ENCODE peak calls at places on chromosomes 2 and 18, in seven cellular contexts. V, E, W, H, S, N and C are unnamed samples.

GRCh38 chr2:19807866-19808265 is 93.9 kb downstream of the TTC32 start:
- DNase-seq in V (no peak), E (no peak), W (no peak), H (no peak), S (no peak), N (no peak), C (no peak)

GRCh38 chr2:197575987-197576386 is 60.1 kb downstream of the MOB4 start:
- DNase-seq in V (no peak), E (peak; percentile 2), W (no peak), H (no peak), S (no peak), N (no peak), C (no peak)

GRCh38 chr2:140893685-140894084 is 1237.1 kb downstream of the LRP1B start:
- DNase-seq in V (no peak), E (peak; percentile 89), W (no peak), H (no peak), S (no peak), N (no peak), C (no peak)

GRCh38 chr2:74413001-74413698 is 8.3 kb downstream of the C2orf81 start:
- DNase-seq in V (no peak), E (no peak), W (no peak), H (no peak), S (peak; percentile 78), N (no peak), C (no peak)

GRCh38 chr2:238158018-238158806 is 558 bp upstream of the ERFE start:
- DNase-seq in V (no peak), E (no peak), W (no peak), H (no peak), S (no peak), N (peak; percentile 64), C (no peak)

GRCh38 chr2:54555318-54555837 is 99.3 kb downstream of the SPTBN1 start:
- DNase-seq in V (no peak), E (peak; percentile 52), W (no peak), H (no peak), S (peak; percentile 89), N (no peak), C (no peak)

GRCh38 chr2:238320648-238321281 is 447 bp downstream of the TRAF3IP1 start:
- DNase-seq in V (peak; percentile 48), E (peak; percentile 8), W (no peak), H (no peak), S (no peak), N (peak; percentile 68), C (no peak)

GRCh38 chr2:224004105-224004715 is 34.9 kb downstream of the SERPINE2 start:
- DNase-seq in V (no peak), E (peak; percentile 24), W (no peak), H (peak; percentile 20), S (no peak), N (no peak), C (no peak)

GRCh38 chr18:22009242-22009641 is 160.1 kb upstream of the GATA6 start:
- DNase-seq in V (no peak), E (no peak), W (no peak), H (no peak), S (no peak), N (no peak), C (no peak)

GRCh38 chr2:156253765-156254164 is 78.8 kb downstream of the NR4A2 start:
- DNase-seq in V (no peak), E (no peak), W (no peak), H (no peak), S (no peak), N (no peak), C (no peak)

GRCh38 chr2:85242321-85242720 is 85.5 kb downstream of the TGOLN2 start:
- DNase-seq in V (no peak), E (no peak), W (no peak), H (no peak), S (no peak), N (no peak), C (no peak)

GRCh38 chr2:109166811-109167210 is 37.8 kb downstream of the SH3RF3 start:
- DNase-seq in V (no peak), E (peak; percentile 70), W (no peak), H (no peak), S (no peak), N (no peak), C (no peak)

GRCh38 chr2:236348279-236348678 is 84.1 kb upstream of the ASB18 start:
- DNase-seq in V (no peak), E (no peak), W (no peak), H (no peak), S (no peak), N (no peak), C (no peak)

GRCh38 chr2:37655442-37655841 is 16.0 kb downstream of the CDC42EP3 start:
- DNase-seq in V (no peak), E (no peak), W (no peak), H (no peak), S (no peak), N (no peak), C (no peak)

DNA sequence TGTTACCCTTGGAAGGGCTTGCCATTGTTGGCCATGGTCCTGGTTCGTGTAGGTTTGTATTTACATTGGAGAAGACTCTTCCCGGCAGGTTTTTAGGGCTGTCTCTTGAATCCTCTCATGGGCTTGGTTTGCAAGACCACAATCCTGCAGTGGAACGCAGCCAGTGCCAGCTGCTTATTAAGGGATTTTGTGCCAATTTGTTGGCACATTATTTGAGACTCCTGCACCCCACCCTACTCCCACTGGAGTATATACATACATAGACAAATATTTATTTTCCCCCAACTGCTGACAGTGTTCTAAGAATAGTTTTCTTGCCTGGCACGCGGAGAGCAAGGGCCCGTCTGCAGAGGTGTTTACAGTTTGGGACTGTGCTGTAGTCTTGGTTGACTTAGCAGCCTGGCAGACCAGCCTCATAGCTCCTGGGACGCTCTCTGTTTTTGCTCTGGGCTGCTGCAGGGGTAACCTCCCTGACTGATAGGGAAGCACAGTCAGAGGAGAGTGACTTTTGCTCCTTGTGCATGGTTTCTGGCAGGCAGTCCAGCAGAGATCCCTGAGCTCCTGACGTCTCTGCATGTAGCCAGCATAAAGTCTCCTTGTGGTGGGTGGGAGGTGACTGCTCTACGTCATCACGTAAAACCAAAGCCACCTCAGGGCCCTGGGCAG is 1.9 kb downstream of the LDLRAD4 start:
- DNase-seq in V (no peak), E (no peak), W (no peak), H (no peak), S (no peak), N (no peak), C (no peak)
- H3K4me3 ChIP-seq in V (no peak overlapping the region), E (no peak overlapping the region), W (no peak overlapping the region), H (no peak overlapping the region), S (no peak overlapping the region), N (no peak overlapping the region), C (no peak overlapping the region)

DNA sequence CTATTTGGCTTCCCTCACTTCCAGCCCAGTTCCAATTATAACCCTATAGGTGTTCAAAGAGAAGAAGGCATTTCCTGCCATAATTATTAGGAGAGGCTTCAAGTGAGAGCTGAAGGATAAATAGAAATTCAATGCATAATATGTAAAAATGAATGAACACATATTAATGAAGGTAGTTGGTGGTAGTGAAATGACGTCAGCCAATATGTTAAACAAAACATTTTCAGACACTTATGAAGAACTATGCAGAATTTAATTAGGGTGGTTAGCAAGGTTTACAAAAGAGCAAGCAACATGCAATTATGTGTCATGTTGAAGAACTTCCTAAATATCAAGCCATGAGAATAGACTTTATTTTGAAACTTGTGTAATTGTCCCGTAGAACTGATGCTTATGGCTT is 858.8 kb upstream of the DDX18 start:
- DNase-seq in V (no peak), E (no peak), W (no peak), H (no peak), S (no peak), N (no peak), C (no peak)
- H3K36me3 ChIP-seq in V (no peaks in the 10 kb centered on the region), E (no peaks in the 10 kb centered on the region), W (no peaks in the 10 kb centered on the region), H (no peaks in the 10 kb centered on the region), S (no peaks in the 10 kb centered on the region), N (no peaks in the 10 kb centered on the region), C (no peaks in the 10 kb centered on the region)

GRCh38 chr2:107336536-107336935 is 450.6 kb upstream of the ST6GAL2 start:
- DNase-seq in V (no peak), E (peak; percentile 3), W (no peak), H (no peak), S (no peak), N (peak; percentile 3), C (no peak)

GRCh38 chr2:107334311-107334710 is 448.3 kb upstream of the ST6GAL2 start:
- DNase-seq in V (no peak), E (no peak), W (no peak), H (no peak), S (no peak), N (no peak), C (no peak)

GRCh38 chr2:107338059-107338458 is 452.1 kb upstream of the ST6GAL2 start:
- DNase-seq in V (no peak), E (no peak), W (no peak), H (no peak), S (no peak), N (no peak), C (no peak)

GRCh38 chr2:107338571-107338970 is 452.6 kb upstream of the ST6GAL2 start:
- DNase-seq in V (no peak), E (no peak), W (no peak), H (no peak), S (no peak), N (no peak), C (no peak)

DNA sequence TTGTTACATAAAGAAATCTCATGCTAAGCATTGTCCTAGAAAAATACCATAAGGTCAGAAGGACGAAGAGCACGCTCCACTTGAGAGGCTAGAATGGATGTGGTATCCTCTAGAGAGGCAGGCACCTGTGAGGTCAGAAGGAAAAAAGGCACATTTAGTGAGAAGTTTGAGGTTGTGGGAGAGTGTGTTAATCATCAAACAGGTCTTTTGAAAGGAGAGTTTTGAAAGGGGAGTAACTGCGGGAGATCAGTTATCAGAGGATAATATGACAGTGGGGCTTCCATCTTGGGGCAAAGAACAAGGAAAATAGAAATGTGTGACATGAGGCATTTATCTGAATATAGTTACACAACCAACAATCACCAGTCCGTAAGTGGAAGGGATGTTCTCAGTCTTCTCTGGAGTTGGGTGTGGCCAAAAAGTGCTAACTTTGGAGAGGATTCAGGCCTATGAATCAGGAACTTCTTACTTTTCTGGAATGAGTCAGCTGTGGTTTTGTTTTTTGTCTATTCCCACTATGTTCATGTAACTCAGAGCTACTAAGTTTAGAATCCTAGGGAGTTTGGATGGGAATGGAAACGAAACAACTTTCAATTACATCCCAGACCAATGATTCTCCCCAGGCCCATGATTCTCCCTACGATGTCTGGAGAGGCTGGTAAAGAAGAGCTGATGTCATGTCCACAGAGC is 451.4 kb upstream of the ST6GAL2 start:
- DNase-seq in V (no peak), E (peak; percentile 16), W (no peak), H (no peak), S (no peak), N (no peak), C (no peak)
- H2AFZ ChIP-seq in V (no peak overlapping the region), E (no peak overlapping the region), W (no peak overlapping the region), H (no peak overlapping the region), S (no peak overlapping the region), N (no peak overlapping the region), C (no peak overlapping the region)

DNA sequence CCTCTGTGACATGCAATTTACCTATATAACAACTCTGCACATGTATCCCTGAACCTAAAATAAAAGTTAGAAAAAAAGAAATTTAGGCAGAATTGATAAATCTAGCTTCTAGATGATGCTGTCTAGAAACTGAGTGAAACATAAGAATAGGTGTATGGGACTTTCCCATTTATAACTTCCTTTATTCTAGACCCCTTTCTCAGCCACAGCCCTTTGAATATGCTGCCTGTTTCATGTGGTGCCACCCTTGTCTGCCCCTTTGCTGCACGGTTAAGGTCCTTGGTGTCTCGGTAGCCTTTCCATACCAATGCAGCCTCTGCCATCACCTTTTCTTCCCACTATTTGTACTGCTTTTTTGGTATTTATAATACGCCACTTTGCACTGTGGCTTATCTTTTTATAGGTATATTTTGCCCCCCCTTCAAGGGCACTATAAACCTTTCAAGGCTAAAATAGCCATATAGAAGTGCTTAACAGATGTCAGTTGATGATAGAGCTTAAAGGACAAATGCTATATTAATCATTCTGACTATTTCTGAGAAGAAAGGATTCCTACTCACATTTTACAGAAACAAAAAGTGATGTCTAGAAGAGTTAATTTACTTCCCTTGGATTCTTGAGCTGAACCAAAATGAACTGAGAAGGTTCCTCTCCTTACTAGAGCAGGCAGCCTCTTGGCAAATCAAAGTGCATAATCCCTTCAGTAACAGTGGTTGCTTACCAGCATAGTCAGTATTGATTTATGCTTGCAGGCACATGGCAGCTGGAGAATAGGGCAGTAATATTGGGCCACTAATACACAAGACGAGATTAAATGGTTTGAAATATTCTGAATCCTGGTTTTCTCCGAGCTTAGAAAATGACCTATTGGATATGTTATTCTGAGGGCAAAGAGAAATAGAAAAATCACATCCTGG is 88.1 kb upstream of the CYP26B1 start:
- DNase-seq in V (no peak), E (no peak), W (no peak), H (no peak), S (no peak), N (no peak), C (no peak)
- H3K4me3 ChIP-seq in V (no peak overlapping the region), E (no peak overlapping the region), W (no peak overlapping the region), H (no peak overlapping the region), S (no peak overlapping the region), N (no peak overlapping the region), C (no peak overlapping the region)